ENCODE peak calls at places on chromosomes 2 and 18, in five cellular contexts. D is effector memory CD8-positive, alpha-beta T cell; Z is epithelial cell of esophagus; E is activated CD4-positive, alpha-beta T cell treated with anti-CD3 and anti-CD28 coated beads, Interleukin-2, amount 50 U/mL, for 24 hours; V is kidney glomerular epithelial cell. H is an unnamed sample.

GRCh38 chr18:79702906-79703305 is 23.3 kb downstream of the CTDP1 start:
- DNase-seq in D (no peak), Z (no peak), E (no peak), V (no peak), H (no peak)

GRCh38 chr2:108536911-108537310 is 2.6 kb downstream of the LIMS1 start:
- DNase-seq in D (no peak), Z (no peak), E (no peak), V (no peak), H (no peak)

GRCh38 chr2:165307317-165307716 is 68.1 kb downstream of the SCN2A start:
- DNase-seq in D (no peak), Z (no peak), E (no peak), V (no peak), H (no peak)

GRCh38 chr2:10141736-10142639 is 19.4 kb downstream of the RRM2 start:
- DNase-seq in D (no peak), Z (peak), E (no peak), V (no peak), H (no peak)

GRCh38 chr18:77114564-77115391 is 17.8 kb downstream of the MBP start:
- DNase-seq in D (peak), Z (peak), E (no peak), V (peak), H (peak)

GRCh38 chr18:75618146-75618545 is 190.6 kb upstream of the SMIM21 start:
- DNase-seq in D (no peak), Z (no peak), E (no peak), V (no peak), H (no peak)

GRCh38 chr2:45651415-45652089 is at the start of gene PRKCE:
- DNase-seq in D (peak), Z (peak), E (peak), V (peak), H (peak)

GRCh38 chr2:164706522-164706921 is 85.2 kb upstream of the GRB14 start:
- DNase-seq in D (no peak), Z (peak), E (no peak), V (peak), H (no peak)

GRCh38 chr2:15042824-15043223 is 410.3 kb downstream of the LRATD1 start:
- DNase-seq in D (no peak), Z (peak), E (no peak), V (no peak), H (no peak)

GRCh38 chr2:189267491-189267890 is 87.9 kb upstream of the COL5A2 start:
- DNase-seq in D (no peak), Z (no peak), E (no peak), V (no peak), H (no peak)

GRCh38 chr2:195168369-195168768 is 488.7 kb upstream of the SLC39A10 start:
- DNase-seq in D (no peak), Z (no peak), E (no peak), V (no peak), H (no peak)

GRCh38 chr2:236636714-236637485 is 67.3 kb downstream of the ACKR3 start:
- DNase-seq in D (no peak), Z (no peak), E (no peak), V (no peak), H (peak)

GRCh38 chr2:144580521-144581153 is 60.7 kb upstream of the ZEB2 start:
- DNase-seq in D (no peak), Z (no peak), E (no peak), V (no peak), H (no peak)

GRCh38 chr18:4453712-4454547 is 1.2 kb downstream of the DLGAP1 start:
- DNase-seq in D (no peak), Z (no peak), E (no peak), V (no peak), H (peak)

GRCh38 chr2:16093639-16094447 is 153.5 kb downstream of the MYCN start:
- DNase-seq in D (no peak), Z (no peak), E (no peak), V (peak), H (no peak)

GRCh38 chr2:9708683-9709538 is 78.1 kb upstream of the YWHAQ start:
- DNase-seq in D (no peak), Z (no peak), E (no peak), V (no peak), H (no peak)